ENCODE peak calls at places on chromosomes 1 and 21, in four cellular contexts. Y is CD4-positive, CD25-positive, alpha-beta regulatory T cell; A is pancreas; L is A549. I is an unnamed sample. For H3K4me1, the result is how much of the 10 kb centered on the place peaks cover.

GRCh38 chr1:198443374-198444233 is 96.9 kb downstream of the ATP6V1G3 start:
- DNase-seq in Y (no peak), A (no peak), L (peak), I (no peak)

GRCh38 chr1:218466341-218467010 is 121.3 kb downstream of the TGFB2 start:
- DNase-seq in Y (no peak), A (no peak), L (no peak), I (no peak)

GRCh38 chr1:178581351-178581951 is 68.5 kb downstream of the TEX35 start:
- DNase-seq in Y (no peak), A (no peak), L (no peak), I (no peak)

GRCh38 chr21:26127918-26128317 is 42.7 kb downstream of the APP start:
- DNase-seq in Y (no peak), A (no peak), L (no peak), I (no peak)

GRCh38 chr1:33015216-33015615 is 21.5 kb downstream of the AK2 start:
- DNase-seq in Y (no peak), A (no peak), L (no peak), I (no peak)

GRCh38 chr1:12448746-12449177 is 169.2 kb downstream of the DHRS3 start:
- DNase-seq in Y (no peak), A (no peak), L (no peak), I (no peak)

GRCh38 chr1:84363019-84363418 is 35.3 kb upstream of the DNASE2B start:
- DNase-seq in Y (no peak), A (no peak), L (no peak), I (no peak)

GRCh38 chr1:86155061-86155806 is 1.3 kb downstream of the COL24A1 start:
- DNase-seq in Y (no peak), A (peak), L (no peak), I (peak)

GRCh38 chr21:26849428-26850115 is 4.4 kb upstream of the ADAMTS1 start:
- DNase-seq in Y (no peak), A (no peak), L (peak), I (no peak)

GRCh38 chr1:53556657-53557227 is 97.5 kb downstream of the DMRTB1 start:
- DNase-seq in Y (no peak), A (no peak), L (no peak), I (peak)

GRCh38 chr1:110634455-110635281 is 28.5 kb upstream of the KCNA2 start:
- DNase-seq in Y (peak), A (peak), L (no peak), I (peak)

GRCh38 chr1:19203440-19203839 is 6.6 kb downstream of the UBR4 start:
- DNase-seq in Y (no peak), A (peak), L (peak), I (no peak)

GRCh38 chr1:59288046-59288445 is 8.8 kb upstream of the FGGY start:
- DNase-seq in Y (no peak), A (no peak), L (no peak), I (no peak)

GRCh38 chr1:181189691-181190361 is 101.3 kb downstream of the IER5 start:
- DNase-seq in Y (peak), A (peak), L (peak), I (peak)

GRCh38 chr1:221078260-221078965 is 199.2 kb downstream of the HLX start:
- DNase-seq in Y (no peak), A (no peak), L (no peak), I (no peak)

GRCh38 chr1:46456411-46456963 is 33.1 kb upstream of the DMBX1 start:
- DNase-seq in Y (no peak), A (no peak), L (no peak), I (no peak)

GRCh38 chr1:197615693-197616011 is 159.6 kb downstream of the DENND1B start:
- DNase-seq in Y (no peak), A (no peak), L (no peak), I (no peak)

GRCh38 chr1:114150016-114150415 is 3.7 kb downstream of the SYT6 start:
- DNase-seq in Y (no peak), A (no peak), L (no peak), I (no peak)

GRCh38 chr1:11535761-11536572 is 57.0 kb downstream of the DISP3 start:
- DNase-seq in Y (no peak), A (no peak), L (peak), I (no peak)

GRCh38 chr1:109625601-109626560 is 6.2 kb downstream of the AMPD2 start:
- DNase-seq in Y (no peak), A (no peak), L (no peak), I (peak)

GRCh38 chr1:102790997-102791396 is 317.3 kb downstream of the COL11A1 start:
- DNase-seq in Y (no peak), A (no peak), L (no peak), I (no peak)

GRCh38 chr1:211258310-211258755 is 833 bp upstream of the RCOR3 start:
- DNase-seq in Y (peak), A (peak), L (peak), I (peak)

GRCh38 chr1:208291923-208292711 is 47.9 kb upstream of the PLXNA2 start:
- DNase-seq in Y (no peak), A (no peak), L (no peak), I (no peak)

GRCh38 chr1:56867491-56867890 is 12.9 kb downstream of the C8A start:
- DNase-seq in Y (no peak), A (no peak), L (no peak), I (no peak)

GRCh38 chr1:51444096-51444495 is 75.0 kb downstream of the EPS15 start:
- DNase-seq in Y (no peak), A (no peak), L (no peak), I (no peak)

GRCh38 chr1:51445346-51446090 is 73.5 kb downstream of the EPS15 start:
- DNase-seq in Y (no peak), A (no peak), L (no peak), I (no peak)

GRCh38 chr1:51442616-51443015 is 76.5 kb downstream of the EPS15 start:
- DNase-seq in Y (no peak), A (no peak), L (no peak), I (no peak)

GRCh38 chr1:51443555-51443954 is 75.5 kb downstream of the EPS15 start:
- DNase-seq in Y (no peak), A (no peak), L (no peak), I (no peak)

DNA sequence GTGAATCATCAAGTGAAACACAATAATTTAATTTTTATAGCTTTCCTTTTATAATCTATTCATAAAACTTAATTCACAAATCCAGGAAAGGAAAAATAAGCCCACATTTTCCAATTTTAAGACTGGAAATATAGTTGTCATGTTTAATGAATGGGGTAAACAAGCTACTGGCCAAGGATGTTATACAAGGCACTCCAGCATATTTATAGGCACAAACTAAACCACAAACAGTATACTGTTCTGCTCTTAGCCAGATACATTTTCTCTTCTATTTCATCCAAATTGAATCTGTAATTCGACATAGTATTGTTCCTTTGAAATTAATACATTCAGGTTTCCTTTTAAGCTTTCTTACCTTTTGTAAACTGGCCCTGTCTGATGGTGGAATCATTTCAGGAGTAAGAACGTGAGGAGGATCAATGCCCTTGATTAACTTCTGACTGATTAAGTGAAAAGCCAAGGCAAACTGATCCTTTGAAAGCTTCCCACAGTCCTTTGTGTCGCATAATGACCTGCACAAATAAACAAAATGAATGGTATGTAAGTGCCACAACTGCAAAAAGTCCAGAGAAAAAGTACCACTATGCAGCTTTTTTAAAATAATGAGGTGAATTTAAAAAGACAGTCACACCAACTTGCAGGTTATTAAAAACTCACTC is 74.4 kb downstream of the EPS15 start:
- DNase-seq in Y (no peak), A (no peak), L (no peak), I (no peak)
- H3K27ac ChIP-seq in Y (no peak), A (no peak), L (no peak), I (no peak)

DNA sequence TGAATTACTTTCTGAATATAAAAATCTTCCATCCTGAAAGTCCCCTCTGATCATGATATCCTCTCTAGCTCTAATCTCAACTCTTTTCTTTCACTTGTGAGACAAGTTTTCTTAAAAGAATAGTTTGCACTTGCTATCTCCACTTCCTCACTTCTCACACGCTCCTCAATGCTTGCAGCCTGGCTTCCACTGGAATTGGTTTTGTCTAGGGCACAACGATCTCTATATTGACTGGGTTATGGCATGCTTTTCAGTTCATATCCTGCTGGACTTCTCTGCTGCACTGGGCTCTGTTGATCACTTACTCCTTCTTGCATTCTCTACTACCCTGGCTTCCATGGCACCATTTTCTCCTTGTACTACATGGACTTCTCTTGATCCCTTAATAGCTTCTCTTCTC is 474 bp downstream of the FCRLA start:
- DNase-seq in Y (no peak), A (no peak), L (no peak), I (no peak)
- H3K4me1 ChIP-seq in Y (under half), A (under half), L (under half), I (under half)

DNA sequence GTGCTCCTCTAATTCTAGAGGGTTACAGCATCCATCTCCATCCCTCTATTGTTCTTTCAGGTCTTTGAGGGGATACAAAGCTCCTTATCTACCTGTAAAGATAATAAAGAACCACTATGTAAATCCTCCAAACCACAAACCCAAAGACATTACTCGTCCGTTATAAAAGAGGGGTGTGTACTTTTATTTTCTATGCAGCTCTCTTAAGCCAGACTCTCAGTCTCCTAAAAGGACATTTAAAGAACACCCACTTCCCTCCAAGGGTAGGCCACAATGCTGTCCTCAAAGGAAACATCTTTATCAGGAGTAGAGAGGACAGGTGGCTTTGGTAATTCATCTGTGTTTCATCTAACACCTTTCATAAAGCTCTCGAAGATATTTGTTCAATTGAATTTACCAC is 67.9 kb upstream of the DYNLT5 start:
- DNase-seq in Y (no peak), A (no peak), L (no peak), I (no peak)
- H3K27ac ChIP-seq in Y (no peak), A (no peak), L (no peak), I (no peak)

GRCh38 chr1:39183503-39184353 is 20.8 kb upstream of the MACF1 start:
- DNase-seq in Y (peak), A (no peak), L (peak), I (no peak)

GRCh38 chr1:39184354-39184818 is 20.1 kb upstream of the MACF1 start:
- DNase-seq in Y (no peak), A (no peak), L (no peak), I (no peak)

GRCh38 chr1:39190096-39190495 is 14.4 kb upstream of the MACF1 start:
- DNase-seq in Y (no peak), A (no peak), L (no peak), I (no peak)

GRCh38 chr1:39189592-39190041 is 14.9 kb upstream of the MACF1 start:
- DNase-seq in Y (no peak), A (no peak), L (no peak), I (no peak)

GRCh38 chr1:39187276-39188046 is 17.0 kb upstream of the MACF1 start:
- DNase-seq in Y (no peak), A (no peak), L (no peak), I (no peak)
- H3K4me1 ChIP-seq in Y (under half), A (under half), L (half or more), I (under half)

DNA sequence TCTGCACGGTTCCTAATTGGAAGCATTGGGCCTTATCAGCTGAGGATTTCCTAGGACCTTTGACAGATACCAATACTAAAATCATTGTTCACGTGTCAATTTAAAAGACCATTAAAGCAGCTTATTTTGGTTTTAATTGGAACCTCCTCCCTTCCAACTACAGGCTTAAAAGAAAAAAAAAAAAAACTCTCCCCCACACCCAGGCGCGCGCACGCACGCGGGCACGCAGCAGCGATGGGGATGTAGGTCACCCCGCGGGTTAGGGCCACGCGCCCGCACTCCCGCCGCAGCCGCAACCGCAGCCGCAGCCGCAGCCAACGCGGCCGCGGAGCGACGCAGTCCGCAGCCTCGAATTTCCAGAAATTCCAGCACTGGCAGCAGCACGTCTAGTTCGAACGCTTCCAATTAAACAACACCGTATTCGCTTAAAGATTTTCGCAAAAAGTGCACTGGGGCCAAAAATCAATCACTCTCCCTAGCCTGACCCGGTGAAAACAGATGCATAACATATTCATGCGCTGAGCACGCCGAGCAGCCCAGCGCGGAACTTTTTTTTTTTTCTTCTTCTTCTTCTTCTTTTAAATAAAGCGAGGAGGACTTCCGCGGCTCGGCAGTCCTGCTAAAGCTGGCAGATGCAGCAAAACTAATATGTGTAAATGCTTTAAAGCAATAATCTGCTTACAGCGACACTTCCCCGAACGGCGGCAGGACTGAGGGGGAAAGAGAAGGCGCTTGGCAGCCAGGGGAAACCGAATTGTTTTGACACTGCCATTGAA is 13.3 kb upstream of the BARHL2 start:
- DNase-seq in Y (no peak), A (no peak), L (no peak), I (no peak)
- H3K27ac ChIP-seq in Y (no peak), A (no peak), L (no peak), I (no peak)

I was measured in ovary.